ENCODE peak calls at places on chromosome 1, in six cellular contexts. D, A, M, S, R and J are unnamed samples.

GRCh38 chr1:229323885-229324553 is 18.8 kb downstream of the CCSAP start:
- DNase-seq in D (no peak), A (no peak), M (no peak), S (no peak), R (no peak), J (no peak)

GRCh38 chr1:79497193-79497773 is 490.8 kb upstream of the ADGRL4 start:
- DNase-seq in D (no peak), A (no peak), M (no peak), S (no peak), R (peak), J (no peak)

GRCh38 chr1:1917995-1918900 is 831 bp downstream of the TMEM52 start:
- DNase-seq in D (peak), A (peak), M (no peak), S (no peak), R (no peak), J (no peak)

GRCh38 chr1:8342325-8342724 is 24.4 kb downstream of the SLC45A1 start:
- DNase-seq in D (peak), A (no peak), M (no peak), S (no peak), R (peak), J (no peak)

GRCh38 chr1:165287781-165288180 is 68.7 kb downstream of the LMX1A start:
- DNase-seq in D (no peak), A (no peak), M (no peak), S (no peak), R (no peak), J (no peak)

GRCh38 chr1:234458352-234459027 is 20.5 kb downstream of the TARBP1 start:
- DNase-seq in D (no peak), A (no peak), M (no peak), S (no peak), R (no peak), J (no peak)

GRCh38 chr1:38026592-38027200 is 14.2 kb downstream of the UTP11 start:
- DNase-seq in D (peak), A (peak), M (no peak), S (no peak), R (peak), J (no peak)

GRCh38 chr1:94143173-94143808 is 22.3 kb upstream of the ABCA4 start:
- DNase-seq in D (no peak), A (no peak), M (no peak), S (no peak), R (no peak), J (no peak)

GRCh38 chr1:78088015-78088414 is 42.2 kb downstream of the GIPC2 start:
- DNase-seq in D (no peak), A (no peak), M (no peak), S (no peak), R (no peak), J (no peak)

GRCh38 chr1:58818075-58818474 is 34.2 kb upstream of the JUN start:
- DNase-seq in D (no peak), A (no peak), M (no peak), S (no peak), R (no peak), J (no peak)

GRCh38 chr1:175274368-175274767 is 81.8 kb upstream of the KIAA0040 start:
- DNase-seq in D (no peak), A (no peak), M (no peak), S (no peak), R (no peak), J (no peak)

GRCh38 chr1:115642168-115643072 is 650 bp downstream of the VANGL1 start:
- DNase-seq in D (peak), A (peak), M (no peak), S (no peak), R (peak), J (peak)

GRCh38 chr1:8324176-8324810 is 6.4 kb downstream of the SLC45A1 start:
- DNase-seq in D (no peak), A (no peak), M (no peak), S (no peak), R (no peak), J (no peak)

GRCh38 chr1:77308889-77309621 is 27.2 kb downstream of the AK5 start:
- DNase-seq in D (no peak), A (no peak), M (no peak), S (no peak), R (no peak), J (no peak)

GRCh38 chr1:77143529-77144121 is 75.6 kb downstream of the PIGK start:
- DNase-seq in D (no peak), A (no peak), M (no peak), S (no peak), R (no peak), J (no peak)

GRCh38 chr1:214966366-214966765 is 116.2 kb upstream of the KCNK2 start:
- DNase-seq in D (peak), A (no peak), M (no peak), S (no peak), R (no peak), J (no peak)

GRCh38 chr1:157968503-157968902 is 24.9 kb upstream of the KIRREL1 start:
- DNase-seq in D (peak), A (no peak), M (no peak), S (peak), R (no peak), J (no peak)

GRCh38 chr1:36705629-36706028 is 222.9 kb upstream of the CSF3R start:
- DNase-seq in D (no peak), A (no peak), M (no peak), S (no peak), R (no peak), J (no peak)

GRCh38 chr1:151584278-151584677 is 27.6 kb upstream of the SNX27 start:
- DNase-seq in D (no peak), A (no peak), M (no peak), S (no peak), R (no peak), J (no peak)

GRCh38 chr1:216771922-216772321 is 48.7 kb upstream of the ESRRG start:
- DNase-seq in D (no peak), A (no peak), M (no peak), S (no peak), R (no peak), J (no peak)